ENCODE peak calls at places on chromosomes 16 and 17, in eight cellular contexts. F, I, Y, D, X, E, P and G are unnamed samples.

GRCh38 chr17:73969956-73970355 is 233.5 kb upstream of the RPL38 start:
- DNase-seq in F (peak), I (no peak), Y (peak), D (no peak), X (no peak), E (no peak), P (no peak), G (peak)

GRCh38 chr16:23504076-23504452 is 6.2 kb downstream of the GGA2 start:
- DNase-seq in F (no peak), I (no peak), Y (peak), D (no peak), X (peak), E (no peak), P (peak), G (no peak)

GRCh38 chr16:81737885-81738536 is 41.1 kb upstream of the PLCG2 start:
- DNase-seq in F (peak), I (peak), Y (peak), D (peak), X (peak), E (peak), P (peak), G (peak)

GRCh38 chr17:40832840-40833239 is 10.4 kb upstream of the KRT10 start:
- DNase-seq in F (no peak), I (no peak), Y (no peak), D (no peak), X (no peak), E (no peak), P (no peak), G (no peak)

GRCh38 chr17:76726231-76726765 is at the start of gene JMJD6:
- DNase-seq in F (peak), I (peak), Y (peak), D (peak), X (peak), E (peak), P (peak), G (peak)

GRCh38 chr17:7561028-7561575 is 617 bp upstream of the SENP3 start:
- DNase-seq in F (peak), I (peak), Y (peak), D (peak), X (peak), E (peak), P (peak), G (no peak)

GRCh38 chr16:81889896-81890634 is 111.0 kb downstream of the PLCG2 start:
- DNase-seq in F (peak), I (no peak), Y (peak), D (no peak), X (peak), E (peak), P (peak), G (no peak)

GRCh38 chr17:80108321-80108971 is 7.1 kb downstream of the GAA start:
- DNase-seq in F (no peak), I (no peak), Y (no peak), D (no peak), X (no peak), E (no peak), P (no peak), G (no peak)

GRCh38 chr17:78172284-78173024 is 4.1 kb downstream of the SYNGR2 start:
- DNase-seq in F (peak), I (no peak), Y (peak), D (peak), X (peak), E (no peak), P (no peak), G (no peak)

GRCh38 chr17:68291836-68292688 is 767 bp downstream of the ARSG start:
- DNase-seq in F (peak), I (no peak), Y (peak), D (peak), X (peak), E (peak), P (peak), G (peak)

GRCh38 chr17:29124931-29125270 is 55.3 kb downstream of the MYO18A start:
- DNase-seq in F (peak), I (no peak), Y (no peak), D (no peak), X (no peak), E (no peak), P (no peak), G (no peak)

GRCh38 chr17:76598004-76598439 is 12.4 kb upstream of the ST6GALNAC2 start:
- DNase-seq in F (no peak), I (no peak), Y (peak), D (peak), X (no peak), E (no peak), P (no peak), G (peak)

GRCh38 chr16:57999971-58000705 is at the start of gene ZNF319:
- DNase-seq in F (peak), I (no peak), Y (no peak), D (no peak), X (no peak), E (no peak), P (peak), G (no peak)

GRCh38 chr16:85151603-85152413 is 39.5 kb upstream of the CIBAR2 start:
- DNase-seq in F (peak), I (peak), Y (no peak), D (peak), X (peak), E (no peak), P (peak), G (no peak)

GRCh38 chr17:82548681-82549303 is 29.3 kb downstream of the FOXK2 start:
- DNase-seq in F (peak), I (no peak), Y (peak), D (no peak), X (peak), E (no peak), P (no peak), G (no peak)

GRCh38 chr16:85555549-85556455 is 57.3 kb upstream of the GSE1 start:
- DNase-seq in F (peak), I (no peak), Y (peak), D (peak), X (peak), E (no peak), P (peak), G (no peak)

GRCh38 chr17:1627987-1628855 is at the start of gene SLC43A2:
- DNase-seq in F (peak), I (no peak), Y (peak), D (peak), X (peak), E (peak), P (peak), G (no peak)

GRCh38 chr16:67198238-67198734 is 645 bp upstream of the ELMO3 start:
- DNase-seq in F (peak), I (no peak), Y (peak), D (no peak), X (no peak), E (no peak), P (peak), G (no peak)

GRCh38 chr16:57967916-57968315 is 3.0 kb downstream of the CNGB1 start:
- DNase-seq in F (no peak), I (no peak), Y (no peak), D (no peak), X (no peak), E (no peak), P (no peak), G (no peak)

GRCh38 chr16:54545890-54546476 is 259.4 kb upstream of the IRX3 start:
- DNase-seq in F (no peak), I (no peak), Y (no peak), D (no peak), X (no peak), E (no peak), P (no peak), G (no peak)

GRCh38 chr17:80517641-80518040 is 27.0 kb upstream of the RPTOR start:
- DNase-seq in F (no peak), I (no peak), Y (no peak), D (no peak), X (no peak), E (no peak), P (peak), G (no peak)

GRCh38 chr17:55527520-55528118 is 16.4 kb upstream of the SMIM36 start:
- DNase-seq in F (peak), I (no peak), Y (peak), D (peak), X (peak), E (no peak), P (peak), G (no peak)

GRCh38 chr16:85878875-85879274 is 20.1 kb upstream of the IRF8 start:
- DNase-seq in F (no peak), I (no peak), Y (no peak), D (no peak), X (peak), E (no peak), P (peak), G (no peak)

GRCh38 chr17:77002103-77003045 is 134.2 kb downstream of the MGAT5B start:
- DNase-seq in F (no peak), I (no peak), Y (no peak), D (no peak), X (peak), E (no peak), P (peak), G (no peak)

GRCh38 chr16:60100371-60100770 is 1366.3 kb upstream of the GOT2 start:
- DNase-seq in F (no peak), I (no peak), Y (no peak), D (no peak), X (no peak), E (no peak), P (no peak), G (no peak)

GRCh38 chr17:59353106-59353854 is 21.8 kb downstream of the YPEL2 start:
- DNase-seq in F (no peak), I (no peak), Y (no peak), D (no peak), X (no peak), E (no peak), P (no peak), G (no peak)

GRCh38 chr16:64136314-64136713 is 985.5 kb downstream of the CDH11 start:
- DNase-seq in F (no peak), I (no peak), Y (no peak), D (no peak), X (no peak), E (no peak), P (no peak), G (no peak)

GRCh38 chr16:27244363-27244755 is 24.2 kb downstream of the NSMCE1 start:
- DNase-seq in F (no peak), I (no peak), Y (no peak), D (no peak), X (no peak), E (no peak), P (no peak), G (no peak)

GRCh38 chr17:21019976-21020575 is 22.7 kb downstream of the USP22 start:
- DNase-seq in F (peak), I (no peak), Y (no peak), D (no peak), X (peak), E (peak), P (no peak), G (no peak)